ENCODE peak calls at places on chromosomes 4 and X, in four cellular contexts. P, O, D and C are unnamed samples.

GRCh38 chrX:2325076-2325784 is 175.5 kb downstream of the DHRSX start:
- DNase-seq in P (no peak), O (peak; percentile 46), D (peak; percentile 82), C (peak; percentile 84)

GRCh38 chrX:56726609-56727008 is 2.4 kb upstream of the NBDY start:
- DNase-seq in P (peak; percentile 78), O (no peak), D (peak; percentile 66), C (no peak)

GRCh38 chr4:19883841-19884240 is 367.9 kb upstream of the SLIT2 start:
- DNase-seq in P (peak; percentile 35), O (no peak), D (no peak), C (no peak)

GRCh38 chrX:120468071-120468470 is 1.0 kb downstream of the LAMP2 start:
- DNase-seq in P (no peak), O (no peak), D (no peak), C (no peak)

GRCh38 chrX:115972717-115973116 is 197.8 kb upstream of the AGTR2 start:
- DNase-seq in P (no peak), O (no peak), D (peak; percentile 28), C (no peak)

GRCh38 chr4:6674500-6675149 is 19.1 kb upstream of the S100P start:
- DNase-seq in P (peak; percentile 27), O (no peak), D (peak; percentile 27), C (no peak)

GRCh38 chrX:71941771-71942170 is 31.1 kb downstream of the NHSL2 start:
- DNase-seq in P (peak; percentile 78), O (no peak), D (peak; percentile 80), C (no peak)

GRCh38 chr4:19888587-19888986 is 363.1 kb upstream of the SLIT2 start:
- DNase-seq in P (no peak), O (no peak), D (no peak), C (no peak)

GRCh38 chr4:179097741-179098140 is 1655.5 kb upstream of the AGA start:
- DNase-seq in P (peak; percentile 56), O (no peak), D (peak; percentile 1), C (no peak)

GRCh38 chr4:68962868-68963267 is 11.3 kb upstream of the UGT2A3 start:
- DNase-seq in P (no peak), O (no peak), D (no peak), C (no peak)

GRCh38 chrX:71081348-71082148 is 13.4 kb upstream of the SNX12 start:
- DNase-seq in P (peak; percentile 34), O (no peak), D (peak; percentile 63), C (no peak)

GRCh38 chr4:60173718-60174117 is 1026.4 kb upstream of the ADGRL3 start:
- DNase-seq in P (no peak), O (no peak), D (no peak), C (no peak)

GRCh38 chr4:102554482-102554881 is 53.3 kb downstream of the NFKB1 start:
- DNase-seq in P (no peak), O (no peak), D (peak; percentile 66), C (no peak)

GRCh38 chrX:110414273-110414672 is 55.6 kb downstream of the RTL9 start:
- DNase-seq in P (no peak), O (no peak), D (no peak), C (no peak)

GRCh38 chr4:54228563-54229501 is at the start of gene PDGFRA:
- DNase-seq in P (peak; percentile 96), O (no peak), D (peak; percentile 99), C (peak; percentile 47)

GRCh38 chr4:54226399-54227260 is 2.5 kb upstream of the PDGFRA start:
- DNase-seq in P (peak; percentile 91), O (no peak), D (peak; percentile 96), C (peak; percentile 41)

GRCh38 chr4:54228064-54228527 is 997 bp upstream of the PDGFRA start:
- DNase-seq in P (peak; percentile 95), O (no peak), D (peak; percentile 96), C (peak; percentile 66)

GRCh38 chr4:54225671-54226398 is 3.3 kb upstream of the PDGFRA start:
- DNase-seq in P (peak; percentile 57), O (no peak), D (peak; percentile 61), C (no peak)

GRCh38 chr4:54227261-54228063 is 1.6 kb upstream of the PDGFRA start:
- DNase-seq in P (peak; percentile 80), O (no peak), D (peak; percentile 79), C (no peak)
- H3K4me3 ChIP-seq in P (peak overlapping the region; percentile 87), O (peak overlapping the region; percentile 81), D (peak overlapping the region; percentile 64), C (peak overlapping the region; percentile 1)

DNA sequence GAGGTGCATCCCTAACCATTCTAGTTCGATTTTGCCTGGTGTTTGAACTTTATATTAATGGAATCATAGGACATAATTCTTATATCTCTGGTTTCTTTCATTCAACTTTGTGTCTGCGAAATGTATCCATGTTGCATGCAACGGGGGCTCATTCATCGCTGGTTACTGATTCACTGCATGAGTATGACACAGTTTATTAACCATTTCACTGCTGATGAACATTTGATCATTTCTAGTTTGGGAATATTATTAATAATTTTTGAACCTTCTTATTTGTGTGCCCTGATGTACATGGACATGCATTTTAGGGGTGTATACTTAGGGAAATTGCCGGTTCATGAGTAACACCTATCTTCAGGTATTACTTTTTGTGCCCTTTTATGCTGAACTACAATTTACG is 5.1 kb upstream of the TMEM271 start:
- DNase-seq in P (no peak), O (no peak), D (no peak), C (no peak)
- H3K9me3 ChIP-seq in P (peaks cover 22% of the 10 kb centered on the region), O (peaks cover 14% of the 10 kb centered on the region), D (no peaks in the 10 kb centered on the region), C (peaks cover 5% of the 10 kb centered on the region)

DNA sequence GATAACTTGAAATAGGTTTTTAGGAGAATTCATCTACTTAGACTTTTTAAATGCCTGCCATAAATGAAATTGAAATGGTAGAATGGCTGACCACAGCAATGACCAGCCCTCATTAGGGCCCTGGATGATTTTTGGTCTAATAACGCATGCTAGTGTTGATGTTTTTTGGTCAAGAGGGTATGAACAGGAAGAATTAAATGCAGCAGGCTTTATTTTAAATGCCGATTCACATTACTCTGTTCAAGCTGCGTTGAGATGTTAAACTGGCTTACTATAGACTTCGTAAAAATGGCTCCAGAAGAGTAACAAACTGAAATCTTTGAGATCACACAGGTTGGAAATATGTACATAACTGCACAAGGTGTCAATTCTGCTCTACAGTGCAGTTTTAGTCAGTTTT is 14.6 kb downstream of the DDX3X start:
- DNase-seq in P (no peak), O (no peak), D (no peak), C (no peak)
- H3K36me3 ChIP-seq in P (peaks cover 75% of the 10 kb centered on the region), O (peaks cover 65% of the 10 kb centered on the region), D (peaks cover 62% of the 10 kb centered on the region), C (peaks cover 32% of the 10 kb centered on the region)

GRCh38 chrX:11066812-11067211 is 44.3 kb upstream of the HCCS start:
- DNase-seq in P (no peak), O (no peak), D (no peak), C (no peak)

GRCh38 chrX:11064276-11064675 is 46.9 kb upstream of the HCCS start:
- DNase-seq in P (no peak), O (no peak), D (no peak), C (no peak)

GRCh38 chrX:11059923-11060322 is 51.2 kb upstream of the HCCS start:
- DNase-seq in P (no peak), O (no peak), D (no peak), C (no peak)

GRCh38 chrX:11064851-11065600 is 46.1 kb upstream of the HCCS start:
- DNase-seq in P (peak; percentile 84), O (no peak), D (peak; percentile 82), C (no peak)
- H3K4me3 ChIP-seq in P (peak overlapping the region; percentile 62), O (no peak overlapping the region), D (no peak overlapping the region), C (no peak overlapping the region)

DNA sequence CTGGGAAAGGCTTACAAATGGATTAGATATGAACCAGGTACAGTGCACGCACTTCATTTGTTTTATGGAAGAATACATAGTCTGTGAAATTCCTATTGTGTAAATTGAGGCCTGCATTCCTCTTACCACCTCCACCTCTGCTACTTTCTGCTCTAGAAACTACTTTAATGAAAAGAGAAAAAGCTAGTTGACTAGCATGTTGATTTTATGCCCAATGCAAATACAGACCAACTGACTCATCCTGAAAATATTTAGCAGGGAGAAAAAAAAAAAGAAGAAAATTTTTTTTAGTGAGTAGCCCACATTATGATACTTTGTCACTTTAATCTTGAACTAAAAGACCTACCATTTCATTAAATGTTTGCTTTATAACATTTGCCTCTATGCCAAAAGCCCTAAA is 41.2 kb downstream of the DCLK2 start:
- DNase-seq in P (peak; percentile 67), O (no peak), D (peak; percentile 33), C (no peak)
- H3K9me3 ChIP-seq in P (peaks cover 19% of the 10 kb centered on the region), O (peaks cover 6% of the 10 kb centered on the region), D (no peaks in the 10 kb centered on the region), C (peaks cover 2% of the 10 kb centered on the region)

DNA sequence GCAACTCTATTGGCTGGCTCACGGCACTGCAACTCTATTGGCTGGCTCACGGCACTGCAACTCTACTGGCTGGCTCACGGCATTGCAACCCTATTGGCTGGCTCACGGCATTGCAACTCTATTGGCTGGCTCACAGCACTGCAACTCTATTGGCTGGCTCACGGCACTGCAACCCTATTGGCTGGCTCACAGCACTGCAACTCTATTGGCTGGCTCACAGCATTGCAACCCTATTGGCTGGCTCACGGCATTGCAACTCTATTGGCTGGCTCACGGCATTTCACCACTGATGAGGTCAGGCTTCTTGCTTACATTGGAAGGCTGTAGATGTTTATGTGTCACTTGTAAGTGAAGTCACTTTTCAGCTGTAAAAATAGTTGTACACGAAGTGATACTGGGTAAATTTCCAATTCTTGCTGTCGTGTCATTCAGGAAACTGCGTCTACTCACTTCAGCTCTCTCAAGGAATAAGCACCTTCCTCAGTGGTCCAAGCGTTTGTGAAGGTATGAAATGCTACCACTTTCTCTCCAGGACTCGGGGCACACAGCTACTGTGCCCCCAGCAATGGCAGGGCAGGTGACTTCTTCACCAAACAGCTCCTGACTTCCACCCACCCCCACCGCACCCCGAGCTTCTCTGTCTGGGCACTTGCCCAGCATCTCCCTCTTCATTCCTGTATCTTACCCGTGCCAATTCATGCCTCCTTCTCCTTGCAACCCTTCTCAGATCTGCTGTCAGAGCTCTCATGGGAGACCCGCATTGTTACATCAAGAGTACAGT is 141.3 kb downstream of the AFAP1 start:
- DNase-seq in P (no peak), O (no peak), D (no peak), C (no peak)
- H3K36me3 ChIP-seq in P (peaks cover 59% of the 10 kb centered on the region), O (peaks cover 21% of the 10 kb centered on the region), D (peaks cover 9% of the 10 kb centered on the region), C (no peaks in the 10 kb centered on the region)